ENCODE peak calls at places on chromosomes 4 and X, in five cellular contexts. One of them, this sample, is unnamed.

GRCh38 chr4:181254771-181255170 is 988.4 kb upstream of the TENM3 start:
- DNase-seq in stimulated activated CD4-positive, alpha-beta T cell treated with anti-CD3 and anti-CD28 coated beads, Interleukin-1b, Interleukin-23, amount 100 ng/mL, for 24 hours: no peak
- DNase-seq in activated CD4-positive, alpha-beta T cell treated with anti-CD3 and anti-CD28 coated beads for 36 hours: no peak
- DNase-seq in amygdala: no peak
- DNase-seq in activated T-cell treated with anti-CD3 and anti-CD28 coated beads for 1 hour: no peak
- DNase-seq in this sample: no peak

GRCh38 chrX:28022371-28022770 is 41.1 kb upstream of the DCAF8L1 start:
- DNase-seq in stimulated activated CD4-positive, alpha-beta T cell treated with anti-CD3 and anti-CD28 coated beads, Interleukin-1b, Interleukin-23, amount 100 ng/mL, for 24 hours: no peak
- DNase-seq in activated CD4-positive, alpha-beta T cell treated with anti-CD3 and anti-CD28 coated beads for 36 hours: no peak
- DNase-seq in amygdala: no peak
- DNase-seq in activated T-cell treated with anti-CD3 and anti-CD28 coated beads for 1 hour: no peak
- DNase-seq in this sample: no peak

GRCh38 chr4:149823770-149824221 is 8.2 kb upstream of the IQCM start:
- DNase-seq in stimulated activated CD4-positive, alpha-beta T cell treated with anti-CD3 and anti-CD28 coated beads, Interleukin-1b, Interleukin-23, amount 100 ng/mL, for 24 hours: no peak
- DNase-seq in activated CD4-positive, alpha-beta T cell treated with anti-CD3 and anti-CD28 coated beads for 36 hours: no peak
- DNase-seq in amygdala: peak
- DNase-seq in activated T-cell treated with anti-CD3 and anti-CD28 coated beads for 1 hour: no peak
- DNase-seq in this sample: no peak

GRCh38 chr4:113384600-113384999 is 335.1 kb downstream of the ANK2 start:
- DNase-seq in stimulated activated CD4-positive, alpha-beta T cell treated with anti-CD3 and anti-CD28 coated beads, Interleukin-1b, Interleukin-23, amount 100 ng/mL, for 24 hours: no peak
- DNase-seq in activated CD4-positive, alpha-beta T cell treated with anti-CD3 and anti-CD28 coated beads for 36 hours: peak
- DNase-seq in amygdala: no peak
- DNase-seq in activated T-cell treated with anti-CD3 and anti-CD28 coated beads for 1 hour: no peak
- DNase-seq in this sample: no peak

GRCh38 chr4:139511320-139511719 is 44.7 kb downstream of the SETD7 start:
- DNase-seq in stimulated activated CD4-positive, alpha-beta T cell treated with anti-CD3 and anti-CD28 coated beads, Interleukin-1b, Interleukin-23, amount 100 ng/mL, for 24 hours: no peak
- DNase-seq in activated CD4-positive, alpha-beta T cell treated with anti-CD3 and anti-CD28 coated beads for 36 hours: peak
- DNase-seq in amygdala: no peak
- DNase-seq in activated T-cell treated with anti-CD3 and anti-CD28 coated beads for 1 hour: no peak
- DNase-seq in this sample: no peak

GRCh38 chrX:83260288-83260687 is 247.8 kb upstream of the POU3F4 start:
- DNase-seq in stimulated activated CD4-positive, alpha-beta T cell treated with anti-CD3 and anti-CD28 coated beads, Interleukin-1b, Interleukin-23, amount 100 ng/mL, for 24 hours: no peak
- DNase-seq in activated CD4-positive, alpha-beta T cell treated with anti-CD3 and anti-CD28 coated beads for 36 hours: no peak
- DNase-seq in amygdala: no peak
- DNase-seq in activated T-cell treated with anti-CD3 and anti-CD28 coated beads for 1 hour: no peak
- DNase-seq in this sample: no peak

GRCh38 chr4:26267087-26267486 is 53.7 kb upstream of the RBPJ start:
- DNase-seq in stimulated activated CD4-positive, alpha-beta T cell treated with anti-CD3 and anti-CD28 coated beads, Interleukin-1b, Interleukin-23, amount 100 ng/mL, for 24 hours: no peak
- DNase-seq in activated CD4-positive, alpha-beta T cell treated with anti-CD3 and anti-CD28 coated beads for 36 hours: no peak
- DNase-seq in amygdala: no peak
- DNase-seq in activated T-cell treated with anti-CD3 and anti-CD28 coated beads for 1 hour: no peak
- DNase-seq in this sample: no peak

GRCh38 chrX:134999469-134999868 is 8.7 kb downstream of the SMIM10 start:
- DNase-seq in stimulated activated CD4-positive, alpha-beta T cell treated with anti-CD3 and anti-CD28 coated beads, Interleukin-1b, Interleukin-23, amount 100 ng/mL, for 24 hours: no peak
- DNase-seq in activated CD4-positive, alpha-beta T cell treated with anti-CD3 and anti-CD28 coated beads for 36 hours: no peak
- DNase-seq in amygdala: no peak
- DNase-seq in activated T-cell treated with anti-CD3 and anti-CD28 coated beads for 1 hour: no peak
- DNase-seq in this sample: no peak

GRCh38 chrX:1212532-1212931 is at the start of gene CRLF2:
- DNase-seq in stimulated activated CD4-positive, alpha-beta T cell treated with anti-CD3 and anti-CD28 coated beads, Interleukin-1b, Interleukin-23, amount 100 ng/mL, for 24 hours: no peak
- DNase-seq in activated CD4-positive, alpha-beta T cell treated with anti-CD3 and anti-CD28 coated beads for 36 hours: peak
- DNase-seq in amygdala: no peak
- DNase-seq in activated T-cell treated with anti-CD3 and anti-CD28 coated beads for 1 hour: no peak
- DNase-seq in this sample: no peak

GRCh38 chr4:7769936-7770674 is 169.6 kb downstream of the AFAP1 start:
- DNase-seq in stimulated activated CD4-positive, alpha-beta T cell treated with anti-CD3 and anti-CD28 coated beads, Interleukin-1b, Interleukin-23, amount 100 ng/mL, for 24 hours: no peak
- DNase-seq in activated CD4-positive, alpha-beta T cell treated with anti-CD3 and anti-CD28 coated beads for 36 hours: peak
- DNase-seq in amygdala: no peak
- DNase-seq in activated T-cell treated with anti-CD3 and anti-CD28 coated beads for 1 hour: no peak
- DNase-seq in this sample: no peak

GRCh38 chr4:188154668-188155423 is 15.6 kb downstream of the TRIML1 start:
- DNase-seq in stimulated activated CD4-positive, alpha-beta T cell treated with anti-CD3 and anti-CD28 coated beads, Interleukin-1b, Interleukin-23, amount 100 ng/mL, for 24 hours: no peak
- DNase-seq in activated CD4-positive, alpha-beta T cell treated with anti-CD3 and anti-CD28 coated beads for 36 hours: no peak
- DNase-seq in amygdala: no peak
- DNase-seq in activated T-cell treated with anti-CD3 and anti-CD28 coated beads for 1 hour: no peak
- DNase-seq in this sample: no peak